ENCODE peak calls at places on chromosomes 5 and 9, in four cellular contexts. One of them, this sample, is unnamed.

GRCh38 chr9:77944556-77945261 is 86.9 kb downstream of the GNAQ start:
- DNase-seq in CD8-positive, alpha-beta T cell: no peak
- DNase-seq in pancreas: no peak
- DNase-seq in sigmoid colon: no peak
- DNase-seq in this sample: no peak

GRCh38 chr5:2659071-2659470 is 92.4 kb downstream of the IRX2 start:
- DNase-seq in CD8-positive, alpha-beta T cell: no peak
- DNase-seq in pancreas: no peak
- DNase-seq in sigmoid colon: no peak
- DNase-seq in this sample: no peak

GRCh38 chr9:134224130-134224826 is 59.9 kb upstream of the RNU6ATAC start:
- DNase-seq in CD8-positive, alpha-beta T cell: peak; percentile 12
- DNase-seq in pancreas: peak; percentile 47
- DNase-seq in sigmoid colon: peak; percentile 60
- DNase-seq in this sample: peak; percentile 63

GRCh38 chr9:112867275-112867991 is 23.2 kb downstream of the SLC46A2 start:
- DNase-seq in CD8-positive, alpha-beta T cell: no peak
- DNase-seq in pancreas: no peak
- DNase-seq in sigmoid colon: no peak
- DNase-seq in this sample: no peak

GRCh38 chr5:5257761-5258160 is 117.6 kb downstream of the ADAMTS16 start:
- DNase-seq in CD8-positive, alpha-beta T cell: no peak
- DNase-seq in pancreas: no peak
- DNase-seq in sigmoid colon: no peak
- DNase-seq in this sample: no peak

GRCh38 chr5:15604986-15605385 is 105.0 kb downstream of the FBXL7 start:
- DNase-seq in CD8-positive, alpha-beta T cell: no peak
- DNase-seq in pancreas: no peak
- DNase-seq in sigmoid colon: no peak
- DNase-seq in this sample: no peak

GRCh38 chr5:115770466-115770865 is 46.0 kb downstream of the CDO1 start:
- DNase-seq in CD8-positive, alpha-beta T cell: no peak
- DNase-seq in pancreas: no peak
- DNase-seq in sigmoid colon: no peak
- DNase-seq in this sample: no peak

GRCh38 chr9:77215874-77216273 is 38.5 kb downstream of the VPS13A start:
- DNase-seq in CD8-positive, alpha-beta T cell: no peak
- DNase-seq in pancreas: no peak
- DNase-seq in sigmoid colon: no peak
- DNase-seq in this sample: no peak

GRCh38 chr5:2125901-2126265 is 243.2 kb upstream of the IRX4 start:
- DNase-seq in CD8-positive, alpha-beta T cell: no peak
- DNase-seq in pancreas: no peak
- DNase-seq in sigmoid colon: no peak
- DNase-seq in this sample: no peak

GRCh38 chr9:115099891-115100290 is 18.1 kb downstream of the TNC start:
- DNase-seq in CD8-positive, alpha-beta T cell: no peak
- DNase-seq in pancreas: no peak
- DNase-seq in sigmoid colon: no peak
- DNase-seq in this sample: no peak

GRCh38 chr5:88680253-88681132 is 202.5 kb downstream of the MEF2C start:
- DNase-seq in CD8-positive, alpha-beta T cell: peak; percentile 67
- DNase-seq in pancreas: peak; percentile 97
- DNase-seq in sigmoid colon: no peak
- DNase-seq in this sample: peak; percentile 69

GRCh38 chr9:90274725-90275124 is 367.9 kb downstream of the DIRAS2 start:
- DNase-seq in CD8-positive, alpha-beta T cell: no peak
- DNase-seq in pancreas: no peak
- DNase-seq in sigmoid colon: no peak
- DNase-seq in this sample: no peak

GRCh38 chr5:673140-673836 is 19.9 kb downstream of the TPPP start:
- DNase-seq in CD8-positive, alpha-beta T cell: no peak
- DNase-seq in pancreas: peak; percentile 57
- DNase-seq in sigmoid colon: peak; percentile 63
- DNase-seq in this sample: peak; percentile 87

GRCh38 chr5:61286446-61287132 is 45.5 kb upstream of the ZSWIM6 start:
- DNase-seq in CD8-positive, alpha-beta T cell: no peak
- DNase-seq in pancreas: no peak
- DNase-seq in sigmoid colon: no peak
- DNase-seq in this sample: no peak

GRCh38 chr5:68053202-68053601 is 162.4 kb upstream of the PIK3R1 start:
- DNase-seq in CD8-positive, alpha-beta T cell: no peak
- DNase-seq in pancreas: no peak
- DNase-seq in sigmoid colon: no peak
- DNase-seq in this sample: no peak

GRCh38 chr5:121967187-121967586 is 5.4 kb downstream of the SRFBP1 start:
- DNase-seq in CD8-positive, alpha-beta T cell: no peak
- DNase-seq in pancreas: no peak
- DNase-seq in sigmoid colon: no peak
- DNase-seq in this sample: no peak

GRCh38 chr5:158485604-158486081 is 614.1 kb downstream of the EBF1 start:
- DNase-seq in CD8-positive, alpha-beta T cell: no peak
- DNase-seq in pancreas: no peak
- DNase-seq in sigmoid colon: peak; percentile 66
- DNase-seq in this sample: no peak

GRCh38 chr5:6236858-6237481 is 141.4 kb downstream of the MED10 start:
- DNase-seq in CD8-positive, alpha-beta T cell: no peak
- DNase-seq in pancreas: no peak
- DNase-seq in sigmoid colon: no peak
- DNase-seq in this sample: no peak

GRCh38 chr9:109171926-109172325 is 4.9 kb upstream of the FRRS1L start:
- DNase-seq in CD8-positive, alpha-beta T cell: no peak
- DNase-seq in pancreas: no peak
- DNase-seq in sigmoid colon: no peak
- DNase-seq in this sample: no peak

GRCh38 chr9:92245005-92245797 is 48.3 kb downstream of the IARS1 start:
- DNase-seq in CD8-positive, alpha-beta T cell: no peak
- DNase-seq in pancreas: no peak
- DNase-seq in sigmoid colon: no peak
- DNase-seq in this sample: no peak

GRCh38 chr5:3336666-3337065 is 259.0 kb upstream of the IRX1 start:
- DNase-seq in CD8-positive, alpha-beta T cell: no peak
- DNase-seq in pancreas: no peak
- DNase-seq in sigmoid colon: peak; percentile 38
- DNase-seq in this sample: peak; percentile 50

GRCh38 chr9:73683862-73684591 is 532.4 kb downstream of the ANXA1 start:
- DNase-seq in CD8-positive, alpha-beta T cell: no peak
- DNase-seq in pancreas: no peak
- DNase-seq in sigmoid colon: no peak
- DNase-seq in this sample: no peak

GRCh38 chr5:170631471-170632195 is 127.8 kb downstream of the KCNIP1 start:
- DNase-seq in CD8-positive, alpha-beta T cell: no peak
- DNase-seq in pancreas: no peak
- DNase-seq in sigmoid colon: peak; percentile 68
- DNase-seq in this sample: peak; percentile 77
- TF ChIP-seq CTCF in CD8-positive, alpha-beta T cell: no peak
- TF ChIP-seq CTCF in pancreas: no peak
- TF ChIP-seq CTCF in sigmoid colon: no peak
- TF ChIP-seq CTCF in this sample: peak; percentile 68

GRCh38 chr5:180599981-180600553 is 8.8 kb upstream of the SCGB3A1 start:
- DNase-seq in CD8-positive, alpha-beta T cell: no peak
- DNase-seq in pancreas: no peak
- DNase-seq in sigmoid colon: no peak
- DNase-seq in this sample: no peak
- TF ChIP-seq CTCF in CD8-positive, alpha-beta T cell: no peak
- TF ChIP-seq CTCF in pancreas: no peak
- TF ChIP-seq CTCF in sigmoid colon: no peak
- TF ChIP-seq CTCF in this sample: no peak

GRCh38 chr5:98060148-98060547 is 713.3 kb upstream of the RGMB start:
- DNase-seq in CD8-positive, alpha-beta T cell: no peak
- DNase-seq in pancreas: no peak
- DNase-seq in sigmoid colon: no peak
- DNase-seq in this sample: no peak
- TF ChIP-seq CTCF in CD8-positive, alpha-beta T cell: no peak
- TF ChIP-seq CTCF in pancreas: no peak
- TF ChIP-seq CTCF in sigmoid colon: no peak
- TF ChIP-seq CTCF in this sample: no peak

DNA sequence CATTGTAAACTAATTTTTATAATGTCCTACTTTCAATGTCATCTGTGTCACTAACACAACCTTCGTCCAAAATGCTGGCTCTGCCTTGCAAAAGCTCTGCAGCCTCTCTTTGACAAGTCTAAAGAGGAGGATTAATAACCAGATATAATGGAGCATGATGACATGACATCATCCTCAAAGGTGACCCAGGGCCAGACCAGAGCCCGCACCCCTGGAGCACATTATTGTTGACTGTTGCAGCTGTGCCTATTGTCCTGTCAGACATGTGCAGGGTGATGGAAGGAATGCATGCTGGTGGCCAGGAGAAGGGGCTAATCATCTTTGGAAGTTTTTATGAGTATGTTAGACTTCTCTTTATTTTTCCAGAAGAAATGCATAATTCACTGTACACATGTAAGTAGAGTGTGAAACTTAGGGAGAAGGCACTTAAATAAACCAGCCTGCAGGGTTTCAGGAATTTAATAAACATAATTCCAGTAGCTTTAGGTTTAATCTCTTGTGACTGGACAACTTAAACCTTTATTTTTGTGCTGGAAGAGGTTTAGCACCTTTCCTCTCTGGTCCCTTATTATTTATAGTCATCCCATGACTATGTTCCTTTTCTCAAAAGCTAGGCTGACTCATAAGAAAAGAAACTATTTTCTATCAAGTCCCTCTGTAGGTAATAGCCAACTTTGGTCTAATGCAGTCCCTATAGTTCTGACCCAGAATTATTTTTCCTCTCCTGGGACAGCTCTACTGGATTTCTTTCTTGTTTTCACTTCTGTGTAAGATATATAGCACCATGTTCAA is 589.1 kb downstream of the NR2F1-AS1 start:
- DNase-seq in CD8-positive, alpha-beta T cell: no peak
- DNase-seq in pancreas: no peak
- DNase-seq in sigmoid colon: no peak
- DNase-seq in this sample: no peak
- TF ChIP-seq CTCF in CD8-positive, alpha-beta T cell: no peak
- TF ChIP-seq CTCF in pancreas: no peak
- TF ChIP-seq CTCF in sigmoid colon: no peak
- TF ChIP-seq CTCF in this sample: peak; percentile 36

DNA sequence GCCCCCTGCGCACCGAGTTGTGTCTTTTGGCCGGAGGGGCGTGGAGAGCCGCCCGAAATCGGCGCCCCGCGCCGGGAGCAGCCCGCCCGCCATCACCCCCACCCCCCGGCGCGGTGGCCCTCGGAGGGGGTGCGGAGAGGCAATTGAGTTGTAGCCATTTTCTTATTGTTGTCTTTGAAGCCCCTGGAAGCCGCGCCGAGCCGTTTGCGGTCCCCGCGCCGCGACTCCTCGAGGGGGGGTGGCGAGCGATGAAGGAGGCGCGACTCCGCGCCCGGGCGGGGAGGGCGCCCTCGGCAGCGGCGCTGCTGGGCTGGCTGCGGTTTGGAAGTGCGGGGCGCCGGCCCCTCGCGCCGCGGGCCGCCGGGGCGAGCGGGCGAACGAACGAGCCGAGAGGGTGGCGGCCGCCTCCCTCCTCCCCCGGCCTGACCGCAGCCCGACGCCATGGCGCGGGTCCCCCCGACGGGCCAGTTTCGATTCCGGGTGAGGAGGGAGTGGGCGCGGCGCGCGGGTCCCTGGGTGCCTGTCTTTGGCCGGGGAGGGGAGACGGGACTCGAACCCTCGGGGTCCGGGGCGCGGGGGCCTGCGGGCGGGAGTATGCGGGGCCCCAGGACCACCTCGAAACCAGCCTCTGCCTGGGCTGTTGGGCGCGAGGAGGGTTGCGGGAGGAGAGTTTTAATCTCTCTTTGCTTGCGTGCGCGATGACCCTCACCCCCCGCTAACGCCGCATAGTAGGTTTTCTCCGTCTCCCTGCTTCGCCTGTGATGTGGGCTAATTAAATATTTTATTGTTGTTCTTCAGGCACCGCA is 1.3 kb downstream of the TLE4 start:
- DNase-seq in CD8-positive, alpha-beta T cell: peak; percentile 65
- DNase-seq in pancreas: peak; percentile 82
- DNase-seq in sigmoid colon: peak; percentile 73
- DNase-seq in this sample: peak; percentile 82
- TF ChIP-seq CTCF in CD8-positive, alpha-beta T cell: no peak
- TF ChIP-seq CTCF in pancreas: no peak
- TF ChIP-seq CTCF in sigmoid colon: no peak
- TF ChIP-seq CTCF in this sample: peak; percentile 41

GRCh38 chr9:123072407-123072995 is 39.0 kb downstream of the GPR21 start:
- DNase-seq in CD8-positive, alpha-beta T cell: no peak
- DNase-seq in pancreas: no peak
- DNase-seq in sigmoid colon: no peak
- DNase-seq in this sample: no peak

GRCh38 chr9:123074627-123075026 is 41.2 kb downstream of the GPR21 start:
- DNase-seq in CD8-positive, alpha-beta T cell: no peak
- DNase-seq in pancreas: no peak
- DNase-seq in sigmoid colon: no peak
- DNase-seq in this sample: no peak

GRCh38 chr9:123070210-123070609 is 36.7 kb downstream of the GPR21 start:
- DNase-seq in CD8-positive, alpha-beta T cell: no peak
- DNase-seq in pancreas: no peak
- DNase-seq in sigmoid colon: no peak
- DNase-seq in this sample: no peak

GRCh38 chr9:123073441-123073840 is 40.0 kb downstream of the GPR21 start:
- DNase-seq in CD8-positive, alpha-beta T cell: no peak
- DNase-seq in pancreas: no peak
- DNase-seq in sigmoid colon: no peak
- DNase-seq in this sample: no peak

GRCh38 chr9:123073991-123074422 is 40.5 kb downstream of the GPR21 start:
- DNase-seq in CD8-positive, alpha-beta T cell: no peak
- DNase-seq in pancreas: no peak
- DNase-seq in sigmoid colon: no peak
- DNase-seq in this sample: no peak
- TF ChIP-seq CTCF in CD8-positive, alpha-beta T cell: no peak
- TF ChIP-seq CTCF in pancreas: no peak
- TF ChIP-seq CTCF in sigmoid colon: no peak
- TF ChIP-seq CTCF in this sample: peak; percentile 66

DNA sequence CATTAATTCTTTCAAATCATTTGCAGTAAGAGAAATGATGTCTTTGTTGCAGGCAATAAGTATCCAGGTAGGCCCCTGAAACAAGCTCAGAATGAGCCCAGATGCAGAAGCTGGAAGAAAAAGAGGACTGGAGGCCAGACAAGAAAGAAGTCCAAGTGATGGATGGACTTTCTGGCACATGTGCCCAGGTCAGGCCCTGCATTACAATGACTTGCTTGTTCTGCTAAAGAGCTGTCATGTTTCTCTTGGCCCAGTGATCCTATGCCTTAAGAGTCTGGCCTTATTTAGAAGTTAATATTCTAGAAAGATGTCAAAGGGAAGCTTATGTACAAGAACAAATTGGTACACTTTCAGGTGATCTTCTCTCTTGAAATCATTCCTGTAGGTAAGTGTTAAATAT is 64.8 kb downstream of the DPYSL3 start:
- DNase-seq in CD8-positive, alpha-beta T cell: no peak
- DNase-seq in pancreas: no peak
- DNase-seq in sigmoid colon: no peak
- DNase-seq in this sample: no peak
- TF ChIP-seq CTCF in CD8-positive, alpha-beta T cell: no peak
- TF ChIP-seq CTCF in pancreas: no peak
- TF ChIP-seq CTCF in sigmoid colon: no peak
- TF ChIP-seq CTCF in this sample: no peak

This sample was measured in chondrocyte.